ENCODE peak calls at places on chromosome 16, in ten cellular contexts. Z, T, U, J, M, R, C, S, P and V are unnamed samples.

GRCh38 chr16:47590472-47590871 is 129.3 kb downstream of the PHKB start:
- DNase-seq in U (no peak), Z (no peak), J (no peak), R (no peak), M (no peak), P (no peak), S (no peak), T (no peak), C (no peak), V (no peak)

GRCh38 chr16:48950184-48950583 is 331.5 kb downstream of the CBLN1 start:
- DNase-seq in M (no peak), R (peak), U (no peak), S (no peak), P (no peak), C (no peak), Z (no peak), T (no peak), J (no peak), V (no peak)

GRCh38 chr16:22198547-22199293 is 7.4 kb upstream of the EEF2K start:
- DNase-seq in J (no peak), P (no peak), M (peak), Z (no peak), R (no peak), S (no peak), U (no peak), T (no peak), C (no peak), V (no peak)

GRCh38 chr16:29775742-29776408 is 2.2 kb upstream of the ZG16 start:
- DNase-seq in Z (no peak), R (peak), S (no peak), U (no peak), P (no peak), T (no peak), M (no peak), J (no peak), C (peak), V (no peak)

GRCh38 chr16:67504190-67505021 is 21.1 kb upstream of the AGRP start:
- DNase-seq in Z (no peak), C (no peak), S (no peak), M (peak), P (no peak), T (peak), R (peak), U (no peak), J (no peak), V (no peak)

GRCh38 chr16:11032922-11033291 is 88.5 kb downstream of the CLEC16A start:
- DNase-seq in S (peak), R (no peak), Z (no peak), T (peak), J (no peak), M (no peak), C (no peak), P (no peak), U (no peak), V (no peak)

GRCh38 chr16:30805370-30806169 is 18.6 kb upstream of the ZNF629 start:
- DNase-seq in P (peak), Z (peak), C (peak), U (peak), M (no peak), T (peak), S (peak), R (peak), J (peak), V (no peak)

GRCh38 chr16:56848955-56849689 is 15.9 kb upstream of the SLC12A3 start:
- DNase-seq in Z (no peak), S (no peak), T (peak), R (peak), J (no peak), C (peak), U (no peak), P (no peak), M (peak), V (peak)

GRCh38 chr16:22235839-22236745 is 30.0 kb downstream of the EEF2K start:
- DNase-seq in C (no peak), P (no peak), R (no peak), T (peak), J (peak), U (peak), M (no peak), S (peak), Z (no peak), V (no peak)

GRCh38 chr16:58128721-58129096 is 472 bp downstream of the CFAP20 start:
- DNase-seq in M (peak), J (peak), U (no peak), T (no peak), S (no peak), R (no peak), C (peak), P (no peak), Z (no peak), V (no peak)

GRCh38 chr16:28610595-28611270 is 889 bp upstream of the SULT1A1 start:
- DNase-seq in Z (no peak), P (no peak), T (peak), C (no peak), U (no peak), M (no peak), J (no peak), S (no peak), R (no peak), V (no peak)

GRCh38 chr16:66388350-66389139 is 22.1 kb downstream of the CDH5 start:
- DNase-seq in T (no peak), C (no peak), U (no peak), P (no peak), J (no peak), Z (no peak), R (no peak), M (no peak), S (no peak), V (no peak)

GRCh38 chr16:53530741-53531140 is 27.7 kb upstream of the AKTIP start:
- DNase-seq in Z (no peak), T (no peak), P (no peak), S (no peak), J (no peak), R (no peak), U (no peak), C (no peak), M (no peak), V (no peak)

GRCh38 chr16:78996806-78997205 is 603.7 kb downstream of the MAF start:
- DNase-seq in U (no peak), P (no peak), M (no peak), J (no peak), R (no peak), S (no peak), C (no peak), T (no peak), Z (no peak), V (no peak)

GRCh38 chr16:51120289-51121008 is 30.6 kb downstream of the SALL1 start:
- DNase-seq in S (no peak), C (no peak), T (no peak), U (no peak), J (no peak), M (no peak), P (no peak), Z (no peak), R (no peak), V (no peak)

GRCh38 chr16:76539609-76540008 is 262.4 kb downstream of the CNTNAP4 start:
- DNase-seq in C (no peak), P (no peak), S (no peak), M (no peak), Z (no peak), J (no peak), T (no peak), U (no peak), R (no peak), V (no peak)
- TF ChIP-seq CTCF in C (no peak), P (no peak), S (no peak), M (no peak), Z (no peak), J (no peak), T (no peak), U (no peak), R (no peak), V (no peak)

GRCh38 chr16:65280988-65281530 is 159.2 kb upstream of the CDH11 start:
- DNase-seq in T (no peak), C (no peak), S (no peak), J (no peak), M (no peak), Z (no peak), P (no peak), U (no peak), R (no peak), V (no peak)
- H3K4me3 ChIP-seq in T (no peak), C (no peak), S (no peak), J (no peak), M (no peak), Z (no peak), P (no peak), U (no peak), R (no peak), V (no peak)

DNA sequence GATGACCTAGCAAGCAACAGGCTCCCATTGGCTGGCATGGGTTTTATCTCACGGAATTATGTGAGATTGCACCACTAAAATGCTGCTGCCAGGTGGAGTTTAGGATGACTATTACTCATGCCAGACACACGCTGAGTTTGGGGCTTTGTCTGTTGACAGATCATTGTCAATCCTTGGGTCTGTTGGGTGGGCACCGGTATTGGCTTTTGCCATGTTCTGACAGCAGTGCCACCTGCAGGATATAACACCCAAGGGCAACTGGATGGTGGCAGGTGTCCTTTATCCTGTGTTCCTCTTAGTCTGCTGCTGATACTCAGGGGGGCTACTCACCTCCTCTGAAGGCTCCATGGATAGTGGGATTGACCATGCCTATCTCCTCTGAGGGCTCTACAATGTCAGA is 221.6 kb upstream of the DYNLRB2 start:
- DNase-seq in Z (no peak), P (no peak), J (no peak), U (no peak), M (no peak), T (no peak), R (peak), C (no peak), S (no peak), V (no peak)
- TF ChIP-seq CTCF in Z (no peak), P (no peak), J (no peak), U (no peak), M (peak), T (no peak), R (no peak), C (no peak), S (no peak), V (peak)

GRCh38 chr16:8882041-8882617 is at the start of gene LITAFD:
- DNase-seq in P (no peak), R (no peak), Z (no peak), S (no peak), C (no peak), J (no peak), T (no peak), M (no peak), U (no peak), V (no peak)
- H3K4me3 ChIP-seq in P (no peak), R (no peak), Z (no peak), S (no peak), C (no peak), J (no peak), T (no peak), M (no peak), U (no peak), V (no peak)

GRCh38 chr16:2763173-2763572 is 10.7 kb downstream of the SRRM2 start:
- DNase-seq in T (no peak), C (no peak), M (no peak), U (no peak), J (no peak), R (no peak), Z (no peak), P (no peak), S (no peak), V (no peak)

GRCh38 chr16:2765462-2766404 is 11.3 kb downstream of the ELOB start:
- DNase-seq in R (no peak), C (no peak), J (no peak), P (no peak), U (no peak), T (peak), S (no peak), Z (no peak), M (no peak), V (no peak)

GRCh38 chr16:2766430-2767139 is 10.5 kb downstream of the ELOB start:
- DNase-seq in C (no peak), Z (no peak), U (no peak), M (no peak), S (no peak), J (no peak), P (no peak), T (no peak), R (no peak), V (no peak)

GRCh38 chr16:2762711-2763110 is 10.3 kb downstream of the SRRM2 start:
- DNase-seq in U (no peak), P (no peak), J (no peak), T (no peak), C (no peak), S (no peak), M (no peak), Z (no peak), R (no peak), V (no peak)

GRCh38 chr16:2764718-2765117 is 12.3 kb downstream of the SRRM2 start:
- DNase-seq in T (no peak), R (no peak), U (no peak), Z (no peak), P (no peak), S (no peak), C (no peak), M (no peak), J (no peak), V (no peak)
- TF ChIP-seq CTCF in T (no peak), R (peak), U (no peak), Z (no peak), P (no peak), S (no peak), C (peak), M (peak), J (no peak), V (peak)